ENCODE peak calls at places on chromosomes 12 and 14, in seven cellular contexts. I is GM19239, Z is cardiac fibroblast, G is prostate gland, E is heart right ventricle, S is NCI-H460, X is RPMI8226. L is an unnamed sample.

GRCh38 chr12:10540776-10541205 is 35.1 kb downstream of the EIF2S3B start:
- DNase-seq in X (no peak), S (no peak), I (no peak), G (no peak), E (no peak), Z (peak; percentile 86), L (no peak)

GRCh38 chr12:106174876-106175275 is 36.1 kb upstream of the NUAK1 start:
- DNase-seq in G (no peak), X (no peak), Z (no peak), S (no peak), I (no peak), E (no peak), L (no peak)

GRCh38 chr14:75717729-75718128 is 56.7 kb downstream of the TTLL5 start:
- DNase-seq in S (no peak), X (no peak), I (no peak), E (no peak), Z (no peak), G (peak; percentile 71), L (no peak)

GRCh38 chr12:65765436-65765813 is 58.9 kb upstream of the HMGA2 start:
- DNase-seq in Z (peak; percentile 68), X (no peak), I (no peak), S (no peak), E (no peak), G (no peak), L (no peak)

GRCh38 chr14:22822619-22823551 is 6.8 kb upstream of the MRPL52 start:
- DNase-seq in Z (peak; percentile 92), I (no peak), S (peak; percentile 71), X (peak; percentile 68), E (peak; percentile 76), G (peak; percentile 62), L (peak; percentile 86)

GRCh38 chr12:30847259-30847658 is 79.3 kb upstream of the TSPAN11 start:
- DNase-seq in G (peak; percentile 23), Z (peak; percentile 87), X (peak; percentile 85), I (no peak), S (peak; percentile 68), E (no peak), L (no peak)

GRCh38 chr12:28578361-28578760 is 388.1 kb downstream of the CCDC91 start:
- DNase-seq in I (no peak), Z (peak; percentile 23), X (no peak), G (no peak), E (no peak), S (no peak), L (no peak)

GRCh38 chr14:76644875-76645518 is 116.3 kb upstream of the VASH1 start:
- DNase-seq in Z (peak; percentile 34), I (peak; percentile 9), S (peak; percentile 26), E (no peak), G (peak; percentile 8), X (peak; percentile 25), L (no peak)

GRCh38 chr14:23550131-23550826 is 1.3 kb downstream of the ZFHX2 start:
- DNase-seq in X (no peak), I (no peak), S (no peak), Z (no peak), G (no peak), E (no peak), L (no peak)

GRCh38 chr14:105223260-105223659 is 25.1 kb upstream of the BTBD6 start:
- DNase-seq in G (no peak), Z (no peak), X (no peak), E (no peak), S (no peak), I (no peak), L (no peak)

L was measured in Right ventricle myocardium inferior.